ENCODE peak calls at places on chromosome 6, in five cellular contexts. N, L, H, C and I are unnamed samples.

GRCh38 chr6:3359091-3359752 is 97.6 kb downstream of the SLC22A23 start:
- DNase-seq in N (no peak), L (no peak), H (no peak), C (no peak), I (no peak)

GRCh38 chr6:152244998-152245630 is 392.0 kb downstream of the SYNE1 start:
- DNase-seq in C (no peak), H (no peak), L (no peak), N (no peak), I (no peak)

GRCh38 chr6:91653954-91654843 is 1067.3 kb upstream of the MAP3K7 start:
- DNase-seq in L (no peak), H (no peak), C (no peak), N (no peak), I (no peak)

GRCh38 chr6:43627008-43627825 is 1.8 kb downstream of the GTPBP2 start:
- DNase-seq in N (peak; percentile 36), C (peak; percentile 98), H (no peak), L (peak; percentile 20), I (no peak)

GRCh38 chr6:166714581-166714980 is 87.5 kb upstream of the RPS6KA2 start:
- DNase-seq in C (no peak), H (no peak), L (no peak), N (no peak), I (no peak)

GRCh38 chr6:100370265-100370664 is 94.5 kb downstream of the SIM1 start:
- DNase-seq in N (no peak), H (no peak), L (no peak), C (no peak), I (no peak)

GRCh38 chr6:126076992-126077664 is 90.8 kb downstream of the TRMT11 start:
- DNase-seq in C (no peak), L (no peak), N (no peak), H (no peak), I (no peak)

GRCh38 chr6:49849121-49849907 is 17.0 kb downstream of the CRISP1 start:
- DNase-seq in H (no peak), C (peak; percentile 29), L (peak; percentile 64), N (peak; percentile 32), I (no peak)

GRCh38 chr6:63573140-63573898 is 1.0 kb downstream of the LOC128125822 start:
- DNase-seq in L (peak; percentile 91), N (peak; percentile 41), C (peak; percentile 31), H (peak; percentile 66), I (peak; percentile 58)

GRCh38 chr6:75230484-75231325 is 12.9 kb downstream of the COX7A2 start:
- DNase-seq in H (no peak), C (peak; percentile 57), L (peak; percentile 57), N (peak; percentile 60), I (no peak)

GRCh38 chr6:122118945-122119506 is 280.4 kb upstream of the HSF2 start:
- DNase-seq in C (no peak), N (no peak), L (no peak), H (no peak), I (no peak)

GRCh38 chr6:29005183-29005885 is at the start of gene ZNF311:
- DNase-seq in N (no peak), L (no peak), C (no peak), H (no peak), I (no peak)

GRCh38 chr6:39681566-39682250 is 43.5 kb downstream of the KIF6 start:
- DNase-seq in C (no peak), N (no peak), H (no peak), L (no peak), I (no peak)

GRCh38 chr6:169529931-169530761 is 171.7 kb downstream of the WDR27 start:
- DNase-seq in C (peak; percentile 65), N (no peak), H (peak; percentile 6), L (peak; percentile 1), I (no peak)

GRCh38 chr6:158718431-158719126 is 68.7 kb downstream of the SYTL3 start:
- DNase-seq in H (no peak), N (peak; percentile 76), C (no peak), L (peak; percentile 58), I (no peak)

GRCh38 chr6:42041131-42042055 is 8.9 kb upstream of the TAF8 start:
- DNase-seq in H (no peak), C (no peak), L (no peak), N (no peak), I (no peak)

GRCh38 chr6:8462169-8462568 is 26.8 kb upstream of the SLC35B3 start:
- DNase-seq in L (no peak), C (no peak), N (no peak), H (no peak), I (no peak)

GRCh38 chr6:36827261-36828079 is 11.8 kb downstream of the CPNE5 start:
- DNase-seq in L (peak; percentile 91), H (no peak), C (peak; percentile 26), N (no peak), I (no peak)

GRCh38 chr6:108675226-108676160 is 114.8 kb downstream of the FOXO3 start:
- DNase-seq in H (no peak), L (no peak), C (no peak), N (no peak), I (no peak)

GRCh38 chr6:43705996-43706395 is 18.4 kb upstream of the MRPS18A start:
- DNase-seq in H (no peak), L (peak; percentile 62), N (no peak), C (no peak), I (no peak)

GRCh38 chr6:99013145-99013544 is 65.4 kb upstream of the FBXL4 start:
- DNase-seq in H (no peak), L (no peak), C (peak; percentile 27), N (no peak), I (no peak)

GRCh38 chr6:32168807-32169206 is 4.4 kb downstream of the EGFL8 start:
- DNase-seq in C (no peak), L (no peak), H (no peak), N (no peak), I (no peak)

GRCh38 chr6:170049641-170050491 is 241.0 kb downstream of the DLL1 start:
- DNase-seq in C (peak; percentile 68), H (no peak), L (peak; percentile 26), N (no peak), I (no peak)

GRCh38 chr6:119096683-119097310 is 18.3 kb upstream of the FAM184A start:
- DNase-seq in H (no peak), C (no peak), N (no peak), L (no peak), I (no peak)

GRCh38 chr6:134480593-134480992 is 162.7 kb upstream of the SGK1 start:
- DNase-seq in N (no peak), C (no peak), L (no peak), H (no peak), I (no peak)

GRCh38 chr6:133551847-133552331 is 310.7 kb downstream of the EYA4 start:
- DNase-seq in N (no peak), H (no peak), C (peak; percentile 97), L (no peak), I (no peak)